ENCODE peak calls at places on chromosome 6, in nine cellular contexts. One of them, this sample, is unnamed.
A peak's percentile ranks its signal among the peaks of the same experiment; 100 is the strongest.

GRCh38 chr6:145544031-145544430 is 191.3 kb downstream of the EPM2A start:
- DNase-seq in NB4: no peak
- DNase-seq in breast epithelium: no peak
- DNase-seq in HCT116: peak; percentile 16
- DNase-seq in heart left ventricle: no peak
- DNase-seq in uterus: no peak
- DNase-seq in Peyer's patch: no peak
- DNase-seq in stomach: no peak
- DNase-seq in lower leg skin: no peak
- DNase-seq in this sample: peak; percentile 17

GRCh38 chr6:27593200-27593818 is 120.4 kb upstream of the ZNF184 start:
- DNase-seq in HCT116: no peak
- DNase-seq in breast epithelium: no peak
- DNase-seq in uterus: no peak
- DNase-seq in lower leg skin: no peak
- DNase-seq in heart left ventricle: no peak
- DNase-seq in NB4: no peak
- DNase-seq in Peyer's patch: no peak
- DNase-seq in stomach: no peak
- DNase-seq in this sample: no peak

GRCh38 chr6:65112435-65112834 is 594.6 kb downstream of the EYS start:
- DNase-seq in stomach: no peak
- DNase-seq in heart left ventricle: no peak
- DNase-seq in HCT116: no peak
- DNase-seq in Peyer's patch: no peak
- DNase-seq in uterus: no peak
- DNase-seq in breast epithelium: no peak
- DNase-seq in lower leg skin: no peak
- DNase-seq in NB4: no peak
- DNase-seq in this sample: no peak

GRCh38 chr6:157317129-157317814 is 6.0 kb downstream of the TMEM242 start:
- DNase-seq in heart left ventricle: peak; percentile 65
- DNase-seq in HCT116: peak; percentile 51
- DNase-seq in NB4: peak; percentile 83
- DNase-seq in uterus: peak; percentile 89
- DNase-seq in breast epithelium: peak; percentile 81
- DNase-seq in stomach: peak; percentile 78
- DNase-seq in lower leg skin: peak; percentile 96
- DNase-seq in Peyer's patch: no peak
- DNase-seq in this sample: peak; percentile 75

GRCh38 chr6:142155895-142156757 is 9.1 kb downstream of the VTA1 start:
- DNase-seq in breast epithelium: no peak
- DNase-seq in HCT116: peak; percentile 2
- DNase-seq in Peyer's patch: no peak
- DNase-seq in heart left ventricle: no peak
- DNase-seq in lower leg skin: no peak
- DNase-seq in stomach: no peak
- DNase-seq in NB4: peak; percentile 32
- DNase-seq in uterus: no peak
- DNase-seq in this sample: no peak

GRCh38 chr6:16712250-16712930 is 48.9 kb downstream of the ATXN1 start:
- DNase-seq in NB4: peak; percentile 65
- DNase-seq in lower leg skin: peak; percentile 43
- DNase-seq in heart left ventricle: no peak
- DNase-seq in Peyer's patch: no peak
- DNase-seq in HCT116: no peak
- DNase-seq in breast epithelium: no peak
- DNase-seq in uterus: no peak
- DNase-seq in stomach: no peak
- DNase-seq in this sample: no peak

GRCh38 chr6:7561153-7561964 is 19.9 kb downstream of the DSP start:
- DNase-seq in heart left ventricle: no peak
- DNase-seq in uterus: no peak
- DNase-seq in NB4: peak; percentile 27
- DNase-seq in breast epithelium: peak; percentile 77
- DNase-seq in HCT116: no peak
- DNase-seq in stomach: peak; percentile 90
- DNase-seq in lower leg skin: no peak
- DNase-seq in Peyer's patch: no peak
- DNase-seq in this sample: no peak

GRCh38 chr6:155638200-155638599 is 182.6 kb upstream of the NOX3 start:
- DNase-seq in heart left ventricle: no peak
- DNase-seq in stomach: no peak
- DNase-seq in uterus: no peak
- DNase-seq in breast epithelium: no peak
- DNase-seq in lower leg skin: no peak
- DNase-seq in Peyer's patch: no peak
- DNase-seq in HCT116: no peak
- DNase-seq in NB4: no peak
- DNase-seq in this sample: no peak

GRCh38 chr6:17096076-17096475 is 5.8 kb upstream of the STMND1 start:
- DNase-seq in HCT116: no peak
- DNase-seq in Peyer's patch: no peak
- DNase-seq in NB4: no peak
- DNase-seq in heart left ventricle: no peak
- DNase-seq in uterus: no peak
- DNase-seq in lower leg skin: no peak
- DNase-seq in stomach: no peak
- DNase-seq in breast epithelium: peak; percentile 30
- DNase-seq in this sample: no peak

GRCh38 chr6:130981409-130981808 is 81.6 kb downstream of the EPB41L2 start:
- DNase-seq in uterus: peak; percentile 70
- DNase-seq in heart left ventricle: no peak
- DNase-seq in NB4: no peak
- DNase-seq in stomach: no peak
- DNase-seq in breast epithelium: no peak
- DNase-seq in Peyer's patch: no peak
- DNase-seq in HCT116: no peak
- DNase-seq in lower leg skin: no peak
- DNase-seq in this sample: no peak

GRCh38 chr6:143701343-143702234 is 23.8 kb downstream of the PHACTR2 start:
- DNase-seq in breast epithelium: no peak
- DNase-seq in Peyer's patch: no peak
- DNase-seq in uterus: peak; percentile 30
- DNase-seq in heart left ventricle: no peak
- DNase-seq in stomach: no peak
- DNase-seq in lower leg skin: no peak
- DNase-seq in HCT116: no peak
- DNase-seq in NB4: no peak
- DNase-seq in this sample: no peak

GRCh38 chr6:28531479-28532128 is 5.9 kb downstream of the GPX5 start:
- DNase-seq in breast epithelium: no peak
- DNase-seq in NB4: peak; percentile 21
- DNase-seq in lower leg skin: no peak
- DNase-seq in uterus: no peak
- DNase-seq in HCT116: no peak
- DNase-seq in heart left ventricle: no peak
- DNase-seq in Peyer's patch: no peak
- DNase-seq in stomach: no peak
- DNase-seq in this sample: no peak

GRCh38 chr6:86937219-86938079 is at the start of gene HTR1E:
- DNase-seq in HCT116: peak; percentile 4
- DNase-seq in uterus: peak; percentile 39
- DNase-seq in breast epithelium: peak; percentile 15
- DNase-seq in lower leg skin: no peak
- DNase-seq in heart left ventricle: peak; percentile 42
- DNase-seq in Peyer's patch: no peak
- DNase-seq in NB4: peak; percentile 59
- DNase-seq in stomach: peak; percentile 79
- DNase-seq in this sample: no peak

GRCh38 chr6:114068119-114068518 is 97.2 kb upstream of the HDAC2 start:
- DNase-seq in uterus: no peak
- DNase-seq in HCT116: no peak
- DNase-seq in breast epithelium: no peak
- DNase-seq in heart left ventricle: no peak
- DNase-seq in lower leg skin: no peak
- DNase-seq in Peyer's patch: no peak
- DNase-seq in NB4: no peak
- DNase-seq in stomach: no peak
- DNase-seq in this sample: no peak

GRCh38 chr6:164069352-164070022 is 655.0 kb downstream of the QKI start:
- DNase-seq in stomach: no peak
- DNase-seq in Peyer's patch: no peak
- DNase-seq in lower leg skin: no peak
- DNase-seq in HCT116: no peak
- DNase-seq in breast epithelium: peak; percentile 21
- DNase-seq in uterus: peak; percentile 38
- DNase-seq in NB4: no peak
- DNase-seq in heart left ventricle: peak; percentile 84
- DNase-seq in this sample: peak; percentile 40

GRCh38 chr6:110399219-110400071 is 15.9 kb downstream of the DDO start:
- DNase-seq in heart left ventricle: no peak
- DNase-seq in uterus: no peak
- DNase-seq in lower leg skin: no peak
- DNase-seq in stomach: no peak
- DNase-seq in Peyer's patch: no peak
- DNase-seq in breast epithelium: no peak
- DNase-seq in NB4: no peak
- DNase-seq in HCT116: no peak
- DNase-seq in this sample: no peak
- H3K4me3 ChIP-seq in heart left ventricle: peak overlapping the region; percentile 58
- H3K4me3 ChIP-seq in uterus: peak overlapping the region; percentile 36
- H3K4me3 ChIP-seq in lower leg skin: no peak overlapping the region
- H3K4me3 ChIP-seq in stomach: peak overlapping the region; percentile 46
- H3K4me3 ChIP-seq in Peyer's patch: no peak overlapping the region
- H3K4me3 ChIP-seq in breast epithelium: peak overlapping the region; percentile 70
- H3K4me3 ChIP-seq in NB4: no peak overlapping the region
- H3K4me3 ChIP-seq in HCT116: no peak overlapping the region
- H3K4me3 ChIP-seq in this sample: peak overlapping the region; percentile 25

GRCh38 chr6:139713911-139714527 is 339.6 kb upstream of the CITED2 start:
- DNase-seq in heart left ventricle: no peak
- DNase-seq in uterus: no peak
- DNase-seq in breast epithelium: no peak
- DNase-seq in NB4: no peak
- DNase-seq in stomach: no peak
- DNase-seq in lower leg skin: no peak
- DNase-seq in HCT116: no peak
- DNase-seq in Peyer's patch: no peak
- DNase-seq in this sample: no peak
- TF ChIP-seq POLR2A in heart left ventricle: no peak
- TF ChIP-seq POLR2A in uterus: no peak
- TF ChIP-seq POLR2A in breast epithelium: no peak
- TF ChIP-seq POLR2A in NB4: no peak
- TF ChIP-seq POLR2A in stomach: no peak
- TF ChIP-seq POLR2A in lower leg skin: no peak
- TF ChIP-seq POLR2A in HCT116: no peak
- TF ChIP-seq POLR2A in Peyer's patch: no peak
- TF ChIP-seq POLR2A in this sample: no peak

GRCh38 chr6:75171151-75171550 is 34.7 kb downstream of the COL12A1 start:
- DNase-seq in HCT116: no peak
- DNase-seq in lower leg skin: no peak
- DNase-seq in uterus: no peak
- DNase-seq in heart left ventricle: no peak
- DNase-seq in stomach: no peak
- DNase-seq in Peyer's patch: no peak
- DNase-seq in NB4: no peak
- DNase-seq in breast epithelium: no peak
- DNase-seq in this sample: no peak

GRCh38 chr6:75167851-75168250 is 38.0 kb downstream of the COL12A1 start:
- DNase-seq in Peyer's patch: no peak
- DNase-seq in breast epithelium: no peak
- DNase-seq in uterus: no peak
- DNase-seq in HCT116: no peak
- DNase-seq in lower leg skin: no peak
- DNase-seq in stomach: no peak
- DNase-seq in NB4: no peak
- DNase-seq in heart left ventricle: no peak
- DNase-seq in this sample: no peak

GRCh38 chr6:75169689-75170088 is 36.2 kb downstream of the COL12A1 start:
- DNase-seq in lower leg skin: no peak
- DNase-seq in stomach: no peak
- DNase-seq in heart left ventricle: no peak
- DNase-seq in uterus: no peak
- DNase-seq in Peyer's patch: no peak
- DNase-seq in HCT116: no peak
- DNase-seq in NB4: no peak
- DNase-seq in breast epithelium: no peak
- DNase-seq in this sample: no peak

GRCh38 chr6:75170666-75171065 is 35.2 kb downstream of the COL12A1 start:
- DNase-seq in HCT116: no peak
- DNase-seq in heart left ventricle: no peak
- DNase-seq in stomach: no peak
- DNase-seq in NB4: no peak
- DNase-seq in lower leg skin: no peak
- DNase-seq in uterus: no peak
- DNase-seq in Peyer's patch: no peak
- DNase-seq in breast epithelium: no peak
- DNase-seq in this sample: no peak

GRCh38 chr6:75171581-75172360 is 34.1 kb downstream of the COL12A1 start:
- DNase-seq in heart left ventricle: no peak
- DNase-seq in HCT116: no peak
- DNase-seq in NB4: no peak
- DNase-seq in uterus: no peak
- DNase-seq in Peyer's patch: no peak
- DNase-seq in stomach: no peak
- DNase-seq in breast epithelium: no peak
- DNase-seq in lower leg skin: no peak
- DNase-seq in this sample: no peak
- TF ChIP-seq CTCF in heart left ventricle: no peak
- TF ChIP-seq CTCF in HCT116: no peak
- TF ChIP-seq CTCF in NB4: no peak
- TF ChIP-seq CTCF in uterus: no peak
- TF ChIP-seq CTCF in Peyer's patch: no peak
- TF ChIP-seq CTCF in stomach: no peak
- TF ChIP-seq CTCF in breast epithelium: no peak
- TF ChIP-seq CTCF in lower leg skin: no peak
- TF ChIP-seq CTCF in this sample: no peak

GRCh38 chr6:35298625-35299140 is 1.1 kb downstream of the DEF6 start:
- DNase-seq in heart left ventricle: no peak
- DNase-seq in uterus: no peak
- DNase-seq in breast epithelium: no peak
- DNase-seq in HCT116: no peak
- DNase-seq in lower leg skin: no peak
- DNase-seq in stomach: no peak
- DNase-seq in NB4: peak; percentile 53
- DNase-seq in Peyer's patch: no peak
- DNase-seq in this sample: no peak

GRCh38 chr6:35296931-35297330 is 687 bp upstream of the DEF6 start:
- DNase-seq in breast epithelium: no peak
- DNase-seq in NB4: no peak
- DNase-seq in uterus: no peak
- DNase-seq in stomach: no peak
- DNase-seq in heart left ventricle: no peak
- DNase-seq in lower leg skin: no peak
- DNase-seq in Peyer's patch: no peak
- DNase-seq in HCT116: no peak
- DNase-seq in this sample: no peak

GRCh38 chr6:35297541-35298481 is at the start of gene DEF6:
- DNase-seq in lower leg skin: peak; percentile 95
- DNase-seq in HCT116: peak; percentile 81
- DNase-seq in NB4: peak; percentile 99
- DNase-seq in stomach: peak; percentile 92
- DNase-seq in breast epithelium: peak; percentile 84
- DNase-seq in heart left ventricle: peak; percentile 90
- DNase-seq in Peyer's patch: peak; percentile 87
- DNase-seq in uterus: peak; percentile 68
- DNase-seq in this sample: peak; percentile 54

GRCh38 chr6:35300848-35301247 is 3.2 kb downstream of the DEF6 start:
- DNase-seq in Peyer's patch: peak; percentile 59
- DNase-seq in NB4: peak; percentile 68
- DNase-seq in uterus: no peak
- DNase-seq in HCT116: no peak
- DNase-seq in breast epithelium: no peak
- DNase-seq in stomach: no peak
- DNase-seq in heart left ventricle: no peak
- DNase-seq in lower leg skin: no peak
- DNase-seq in this sample: no peak

GRCh38 chr6:35299674-35300073 is 2.1 kb downstream of the DEF6 start:
- DNase-seq in NB4: peak; percentile 94
- DNase-seq in uterus: no peak
- DNase-seq in HCT116: no peak
- DNase-seq in stomach: no peak
- DNase-seq in heart left ventricle: no peak
- DNase-seq in lower leg skin: no peak
- DNase-seq in breast epithelium: no peak
- DNase-seq in Peyer's patch: peak; percentile 91
- DNase-seq in this sample: no peak
- H3K4me3 ChIP-seq in NB4: peak overlapping the region; percentile 72
- H3K4me3 ChIP-seq in uterus: no peak overlapping the region
- H3K4me3 ChIP-seq in HCT116: no peak overlapping the region
- H3K4me3 ChIP-seq in stomach: peak overlapping the region; percentile 52
- H3K4me3 ChIP-seq in heart left ventricle: no peak overlapping the region
- H3K4me3 ChIP-seq in lower leg skin: no peak overlapping the region
- H3K4me3 ChIP-seq in breast epithelium: no peak overlapping the region
- H3K4me3 ChIP-seq in Peyer's patch: peak overlapping the region; percentile 75
- H3K4me3 ChIP-seq in this sample: no peak overlapping the region

This sample was measured in gastrocnemius medialis.